ENCODE peak calls at places on chromosomes 6 and 20, in four cellular contexts. A, Z, G and S are unnamed samples.

GRCh38 chr6:31836676-31837611 is 9.4 kb downstream of the HSPA1B start:
- DNase-seq in A (no peak), Z (no peak), G (no peak), S (no peak)

GRCh38 chr20:35404614-35405259 is 7.0 kb downstream of the UQCC1 start:
- DNase-seq in A (no peak), Z (no peak), G (no peak), S (no peak)

GRCh38 chr6:157607317-157608109 is 215.5 kb upstream of the SNX9 start:
- DNase-seq in A (no peak), Z (no peak), G (no peak), S (no peak)

GRCh38 chr20:23683281-23683680 is 5.6 kb downstream of the CST4 start:
- DNase-seq in A (no peak), Z (no peak), G (no peak), S (no peak)

GRCh38 chr6:71079707-71080106 is 122.8 kb upstream of the B3GAT2 start:
- DNase-seq in A (no peak), Z (peak; percentile 7), G (no peak), S (peak; percentile 56)

GRCh38 chr6:149202100-149202499 is 115.4 kb upstream of the TAB2 start:
- DNase-seq in A (no peak), Z (no peak), G (no peak), S (no peak)

GRCh38 chr6:27866370-27867050 is 45.7 kb downstream of the OR2B2 start:
- DNase-seq in A (peak; percentile 38), Z (no peak), G (no peak), S (peak; percentile 67)

GRCh38 chr6:105177521-105177920 is 2.3 kb downstream of the POPDC3 start:
- DNase-seq in A (no peak), Z (no peak), G (no peak), S (no peak)

GRCh38 chr6:80060774-80061173 is 45.7 kb upstream of the BCKDHB start:
- DNase-seq in A (no peak), Z (no peak), G (no peak), S (no peak)

GRCh38 chr6:121780325-121781313 is 345.2 kb downstream of the GJA1 start:
- DNase-seq in A (peak; percentile 59), Z (peak; percentile 94), G (peak; percentile 23), S (peak; percentile 93)

GRCh38 chr20:41510224-41510623 is 108.0 kb downstream of the CHD6 start:
- DNase-seq in A (no peak), Z (no peak), G (no peak), S (no peak)

GRCh38 chr6:24720131-24720603 is 1.2 kb upstream of the C6orf62 start:
- DNase-seq in A (peak; percentile 25), Z (no peak), G (peak; percentile 27), S (peak; percentile 67)

GRCh38 chr6:109865968-109866367 is 112.1 kb upstream of the GPR6 start:
- DNase-seq in A (no peak), Z (no peak), G (no peak), S (no peak)

GRCh38 chr6:39440039-39440426 is 117.5 kb upstream of the KCNK16 start:
- DNase-seq in A (peak; percentile 24), Z (no peak), G (no peak), S (peak; percentile 25)

GRCh38 chr20:2697768-2698167 is 5.2 kb downstream of the EBF4 start:
- DNase-seq in A (no peak), Z (no peak), G (no peak), S (no peak)

GRCh38 chr20:47778398-47779354 is 6.6 kb downstream of the SULF2 start:
- DNase-seq in A (no peak), Z (no peak), G (no peak), S (no peak)

GRCh38 chr6:63560806-63561672 is 11.2 kb upstream of the LOC128125822 start:
- DNase-seq in A (no peak), Z (no peak), G (no peak), S (peak; percentile 57)

GRCh38 chr6:47098570-47098993 is 56.5 kb upstream of the ADGRF1 start:
- DNase-seq in A (no peak), Z (no peak), G (no peak), S (peak; percentile 97)

GRCh38 chr6:21402368-21402767 is 191.2 kb upstream of the SOX4 start:
- DNase-seq in A (no peak), Z (peak; percentile 54), G (no peak), S (peak; percentile 57)

GRCh38 chr20:63027425-63028389 is 20.9 kb upstream of the BHLHE23 start:
- DNase-seq in A (no peak), Z (no peak), G (no peak), S (no peak)

GRCh38 chr20:58723628-58723984 is 31.0 kb downstream of the NPEPL1 start:
- DNase-seq in A (no peak), Z (no peak), G (no peak), S (no peak)

GRCh38 chr6:22149501-22150490 is 147.0 kb downstream of the PRL start:
- DNase-seq in A (peak; percentile 6), Z (no peak), G (no peak), S (no peak)

GRCh38 chr6:23735151-23735550 is 390.9 kb upstream of the NRSN1 start:
- DNase-seq in A (no peak), Z (no peak), G (no peak), S (no peak)

GRCh38 chr6:38169826-38170526 is 350.4 kb downstream of the ZFAND3 start:
- DNase-seq in A (no peak), Z (no peak), G (no peak), S (no peak)

GRCh38 chr6:26330835-26331808 is 33.9 kb upstream of the BTN3A2 start:
- DNase-seq in A (peak; percentile 74), Z (no peak), G (no peak), S (peak; percentile 67)

GRCh38 chr20:48632017-48632824 is 195.6 kb downstream of the PREX1 start:
- DNase-seq in A (no peak), Z (no peak), G (no peak), S (no peak)

GRCh38 chr6:136571065-136571464 is 20.8 kb upstream of the MAP7 start:
- DNase-seq in A (no peak), Z (no peak), G (no peak), S (no peak)

GRCh38 chr20:50292324-50293243 is 102.0 kb downstream of the CEBPB start:
- DNase-seq in A (peak; percentile 82), Z (peak; percentile 94), G (peak; percentile 91), S (peak; percentile 39)

GRCh38 chr6:98586163-98586562 is 248.2 kb upstream of the POU3F2 start:
- DNase-seq in A (no peak), Z (no peak), G (no peak), S (no peak)

GRCh38 chr20:59010995-59011873 is 4.2 kb upstream of the CTSZ start:
- DNase-seq in A (peak; percentile 93), Z (peak; percentile 68), G (no peak), S (peak; percentile 78)

GRCh38 chr20:12593342-12593741 is 415.4 kb upstream of the SPTLC3 start:
- DNase-seq in A (no peak), Z (no peak), G (no peak), S (no peak)

GRCh38 chr6:28944412-28945006 is 20.7 kb upstream of the TRIM27 start:
- DNase-seq in A (peak; percentile 77), Z (peak; percentile 52), G (peak; percentile 71), S (peak; percentile 77)

GRCh38 chr6:137746264-137746663 is 120.8 kb upstream of the TNFAIP3 start:
- DNase-seq in A (no peak), Z (no peak), G (no peak), S (no peak)

GRCh38 chr6:15804461-15804784 is 141.6 kb upstream of the DTNBP1 start:
- DNase-seq in A (no peak), Z (no peak), G (no peak), S (no peak)

GRCh38 chr20:25148181-25148981 is 47.1 kb upstream of the ENTPD6 start:
- DNase-seq in A (peak; percentile 25), Z (no peak), G (peak; percentile 79), S (peak; percentile 26)

GRCh38 chr20:17228624-17229061 is 1.8 kb downstream of the PCSK2 start:
- DNase-seq in A (no peak), Z (no peak), G (peak; percentile 25), S (no peak)

GRCh38 chr20:63978319-63979220 is 872 bp downstream of the SAMD10 start:
- DNase-seq in A (no peak), Z (no peak), G (peak; percentile 72), S (peak; percentile 83)

GRCh38 chr6:43510827-43511163 is 649 bp upstream of the LRRC73 start:
- DNase-seq in A (no peak), Z (no peak), G (no peak), S (no peak)
- H3K4me3 ChIP-seq in A (peak overlapping the region; percentile 58), Z (no peak overlapping the region), G (peak overlapping the region; percentile 74), S (peak overlapping the region; percentile 53)

GRCh38 chr20:10670521-10671220 is 3.1 kb downstream of the JAG1 start:
- DNase-seq in A (no peak), Z (no peak), G (no peak), S (no peak)

GRCh38 chr20:10672579-10673127 is 1.1 kb downstream of the JAG1 start:
- DNase-seq in A (no peak), Z (no peak), G (peak; percentile 49), S (no peak)

GRCh38 chr20:10669843-10670446 is 3.9 kb downstream of the JAG1 start:
- DNase-seq in A (no peak), Z (no peak), G (no peak), S (no peak)

GRCh38 chr20:10671850-10672578 is 1.8 kb downstream of the JAG1 start:
- DNase-seq in A (no peak), Z (no peak), G (peak; percentile 73), S (peak; percentile 30)

GRCh38 chr20:10671221-10671849 is 2.5 kb downstream of the JAG1 start:
- DNase-seq in A (peak; percentile 91), Z (peak; percentile 90), G (peak; percentile 81), S (peak; percentile 92)
- TF ChIP-seq CTCF in A (peak; percentile 82), Z (peak; percentile 85), G (peak; percentile 23), S (peak; percentile 79)

DNA sequence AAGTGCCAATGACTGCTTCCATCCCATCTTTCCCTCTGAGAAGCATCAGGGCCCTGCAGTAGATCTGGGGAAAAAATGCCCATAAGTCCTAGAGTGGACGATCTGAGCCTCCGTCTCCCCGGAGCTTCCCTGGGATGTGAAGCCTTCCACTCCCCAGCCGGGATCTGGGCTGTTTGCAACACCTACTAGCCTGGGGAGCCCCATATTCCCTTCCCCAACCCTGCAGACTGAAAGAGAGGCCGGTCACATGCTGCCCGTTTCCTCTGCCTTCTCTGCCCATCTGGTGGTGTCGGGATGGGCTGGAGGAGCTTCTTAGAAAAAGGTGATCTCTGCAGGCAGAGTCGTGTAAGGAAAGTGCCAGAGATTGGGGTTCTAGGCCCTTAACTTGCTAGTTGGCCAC is 1.1 kb downstream of the SNPH start:
- DNase-seq in A (no peak), Z (no peak), G (no peak), S (no peak)
- H3K4me3 ChIP-seq in A (peak overlapping the region; percentile 68), Z (peak overlapping the region; percentile 75), G (no peak overlapping the region), S (no peak overlapping the region)

DNA sequence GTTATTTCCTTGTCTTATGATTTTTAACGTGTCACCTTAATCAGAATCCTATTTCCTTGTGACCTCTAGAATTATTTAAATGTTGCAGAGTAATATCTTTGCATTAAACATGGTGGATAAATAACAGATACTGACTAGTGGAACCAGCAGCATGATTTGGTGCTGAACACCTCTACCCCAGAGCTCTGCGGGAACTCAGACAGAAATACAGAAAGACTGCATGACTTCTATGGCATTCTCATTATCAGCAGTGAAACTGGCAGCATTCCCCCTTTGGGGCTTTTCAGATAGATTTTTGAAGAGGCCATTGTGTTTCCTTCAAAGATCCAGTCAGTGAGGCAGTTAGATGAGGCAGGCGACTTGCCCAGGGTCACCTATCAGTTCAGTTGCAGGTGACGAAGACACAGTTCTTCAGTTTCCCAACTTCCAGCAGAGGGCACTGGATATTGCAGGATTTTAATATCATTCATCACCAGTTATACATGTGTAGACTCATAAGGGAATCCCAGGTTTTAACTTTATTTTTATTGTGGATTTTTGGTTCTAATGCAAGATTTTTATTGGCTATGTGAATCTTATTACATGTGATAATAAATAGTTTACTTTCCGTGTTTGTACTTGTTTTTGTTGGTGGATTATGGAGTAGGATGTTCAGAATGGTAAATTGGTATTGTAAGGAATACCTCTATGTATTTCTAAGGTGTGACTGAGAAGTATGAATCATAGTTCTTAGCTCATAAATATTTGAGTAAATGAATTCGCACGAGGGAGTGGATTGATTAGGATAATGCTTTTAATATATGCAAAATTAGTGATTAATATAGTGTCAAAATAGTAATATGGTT is 81.3 kb downstream of the AFDN start:
- DNase-seq in A (peak; percentile 31), Z (no peak), G (peak; percentile 52), S (peak; percentile 61)
- TF ChIP-seq CTCF in A (peak; percentile 71), Z (peak; percentile 68), G (peak; percentile 11), S (peak; percentile 63)